ENCODE peak calls at places on chromosomes 1 and 21, in eight cellular contexts. P, I, L, G, V, K, B and H are unnamed samples.

GRCh38 chr1:198534540-198535413 is 5.7 kb downstream of the ATP6V1G3 start:
- DNase-seq in K (no peak), L (no peak), P (no peak), B (no peak), V (peak; percentile 5), G (no peak), I (no peak), H (no peak)

GRCh38 chr21:8998946-8999681 is 1522.3 kb upstream of the TPTE start:
- DNase-seq in G (no peak), I (peak; percentile 17), P (no peak), B (no peak), V (no peak), K (peak; percentile 11), L (no peak), H (no peak)

GRCh38 chr1:220563564-220563963 is 35.6 kb downstream of the MARK1 start:
- DNase-seq in P (no peak), L (no peak), I (no peak), V (no peak), B (no peak), G (no peak), K (no peak), H (no peak)

GRCh38 chr1:245086389-245086969 is 68.3 kb upstream of the KIF26B start:
- DNase-seq in I (no peak), V (no peak), P (no peak), B (no peak), G (no peak), L (no peak), K (no peak), H (no peak)

GRCh38 chr1:53107570-53108322 is 34.7 kb downstream of the SLC1A7 start:
- DNase-seq in K (no peak), P (no peak), L (no peak), G (no peak), V (no peak), I (no peak), B (no peak), H (no peak)

GRCh38 chr1:35316264-35316663 is 47.8 kb downstream of the ZMYM4 start:
- DNase-seq in V (no peak), K (no peak), P (no peak), G (no peak), L (no peak), I (no peak), B (no peak), H (no peak)

GRCh38 chr1:68324316-68324715 is 92.0 kb upstream of the WLS start:
- DNase-seq in K (no peak), I (no peak), P (no peak), L (no peak), V (no peak), B (no peak), G (no peak), H (no peak)

GRCh38 chr1:88744142-88744541 is 60.1 kb downstream of the PKN2 start:
- DNase-seq in V (no peak), G (no peak), L (no peak), I (no peak), K (no peak), P (no peak), B (no peak), H (no peak)

GRCh38 chr1:113027449-113027848 is 45.5 kb upstream of the LRIG2 start:
- DNase-seq in V (no peak), L (no peak), K (peak; percentile 92), G (no peak), I (no peak), B (no peak), P (no peak), H (no peak)

GRCh38 chr1:225319951-225320350 is 107.9 kb downstream of the LBR start:
- DNase-seq in P (no peak), V (no peak), I (peak; percentile 35), G (no peak), L (no peak), B (no peak), K (no peak), H (no peak)

GRCh38 chr1:162214202-162214601 is 144.7 kb downstream of the NOS1AP start:
- DNase-seq in B (no peak), G (no peak), K (no peak), L (no peak), V (no peak), P (no peak), I (no peak), H (no peak)

GRCh38 chr1:2639203-2639602 is 6.4 kb upstream of the MMEL1 start:
- DNase-seq in G (no peak), I (no peak), K (no peak), V (no peak), P (no peak), B (no peak), L (no peak), H (no peak)

GRCh38 chr1:181038399-181038873 is 4.7 kb downstream of the MR1 start:
- DNase-seq in K (peak; percentile 91), P (peak; percentile 35), L (peak; percentile 63), B (peak; percentile 45), G (peak; percentile 77), V (peak; percentile 48), I (peak; percentile 78), H (peak; percentile 60)

GRCh38 chr1:180177931-180178330 is 23.3 kb downstream of the QSOX1 start:
- DNase-seq in B (no peak), K (no peak), G (no peak), L (peak; percentile 13), I (no peak), V (no peak), P (no peak), H (peak; percentile 35)

GRCh38 chr1:145959333-145959732 is 1.5 kb upstream of the LIX1L start:
- DNase-seq in B (no peak), K (no peak), P (no peak), V (no peak), L (no peak), G (no peak), I (no peak), H (no peak)

GRCh38 chr1:182643699-182644098 is 39.5 kb upstream of the RGS16 start:
- DNase-seq in V (no peak), G (no peak), K (no peak), L (no peak), I (no peak), B (no peak), P (no peak), H (no peak)

GRCh38 chr21:46295996-46296752 is 10.0 kb downstream of the YBEY start:
- DNase-seq in P (peak; percentile 34), L (peak; percentile 91), V (no peak), B (no peak), K (peak; percentile 59), I (peak; percentile 53), G (no peak), H (peak; percentile 90)

GRCh38 chr1:38624341-38625039 is 235.1 kb downstream of the RRAGC start:
- DNase-seq in I (peak; percentile 5), B (no peak), V (no peak), K (no peak), L (no peak), P (no peak), G (no peak), H (no peak)

GRCh38 chr1:60055336-60055735 is 18.2 kb downstream of the C1orf87 start:
- DNase-seq in B (no peak), K (no peak), P (no peak), V (no peak), G (no peak), I (peak; percentile 64), L (no peak), H (no peak)